ENCODE peak calls at places on chromosomes 11 and 22, in nine cellular contexts. S, Z, V, G, J, N, Q, T and Y are unnamed samples.

GRCh38 chr11:5007561-5007960 is 12.9 kb downstream of the OR51L1 start:
- DNase-seq in S (no peak), Z (no peak), V (no peak), G (no peak), J (no peak), N (peak), Q (no peak), T (no peak), Y (peak)

GRCh38 chr11:111301004-111301839 is 2.9 kb downstream of the POU2AF3 start:
- DNase-seq in S (no peak), Z (no peak), V (no peak), G (no peak), J (no peak), N (no peak), Q (no peak), T (no peak), Y (no peak)

GRCh38 chr22:47716890-47717615 is 954.6 kb downstream of the TBC1D22A start:
- DNase-seq in S (no peak), Z (no peak), V (no peak), G (no peak), J (no peak), N (no peak), Q (no peak), T (no peak), Y (no peak)

GRCh38 chr11:9973921-9974320 is 310.0 kb downstream of the SWAP70 start:
- DNase-seq in S (no peak), Z (peak), V (no peak), G (no peak), J (no peak), N (no peak), Q (no peak), T (no peak), Y (no peak)

GRCh38 chr22:28594784-28595324 is 84.8 kb downstream of the TTC28 start:
- DNase-seq in S (no peak), Z (peak), V (no peak), G (no peak), J (no peak), N (peak), Q (no peak), T (no peak), Y (peak)

GRCh38 chr11:114243461-114244372 is 52.5 kb upstream of the NNMT start:
- DNase-seq in S (no peak), Z (no peak), V (no peak), G (no peak), J (peak), N (no peak), Q (no peak), T (no peak), Y (no peak)

GRCh38 chr11:8273281-8273680 is 9.6 kb upstream of the LMO1 start:
- DNase-seq in S (no peak), Z (peak), V (no peak), G (no peak), J (no peak), N (peak), Q (no peak), T (no peak), Y (no peak)

GRCh38 chr22:28935713-28936112 is 52.3 kb downstream of the ZNRF3 start:
- DNase-seq in S (no peak), Z (no peak), V (no peak), G (no peak), J (no peak), N (no peak), Q (no peak), T (no peak), Y (no peak)

GRCh38 chr11:103883856-103884255 is 152.6 kb upstream of the DDI1 start:
- DNase-seq in S (no peak), Z (no peak), V (no peak), G (no peak), J (no peak), N (no peak), Q (no peak), T (no peak), Y (no peak)

GRCh38 chr11:26944866-26945664 is 48.8 kb upstream of the FIBIN start:
- DNase-seq in S (no peak), Z (peak), V (no peak), G (no peak), J (no peak), N (no peak), Q (no peak), T (no peak), Y (no peak)

GRCh38 chr11:9693801-9694553 is 30.1 kb downstream of the SWAP70 start:
- DNase-seq in S (no peak), Z (no peak), V (no peak), G (no peak), J (no peak), N (peak), Q (no peak), T (no peak), Y (no peak)

GRCh38 chr11:132839226-132839625 is 693.1 kb downstream of the OPCML start:
- DNase-seq in S (no peak), Z (no peak), V (no peak), G (no peak), J (no peak), N (no peak), Q (no peak), T (no peak), Y (no peak)

GRCh38 chr11:92765965-92766371 is 203.5 kb upstream of the MTNR1B start:
- DNase-seq in S (no peak), Z (peak), V (no peak), G (no peak), J (peak), N (no peak), Q (no peak), T (peak), Y (no peak)

GRCh38 chr11:45155058-45155551 is 8.7 kb downstream of the PRDM11 start:
- DNase-seq in S (no peak), Z (peak), V (peak), G (peak), J (no peak), N (no peak), Q (no peak), T (no peak), Y (no peak)

GRCh38 chr11:61769169-61769920 is 16.9 kb downstream of the MYRF start:
- DNase-seq in S (no peak), Z (peak), V (no peak), G (peak), J (no peak), N (no peak), Q (no peak), T (peak), Y (no peak)

GRCh38 chr22:41799486-41800347 is 762 bp upstream of the CCDC134 start:
- DNase-seq in S (no peak), Z (no peak), V (peak), G (no peak), J (peak), N (no peak), Q (no peak), T (no peak), Y (no peak)

GRCh38 chr11:66727883-66728759 is 895 bp downstream of the SPTBN2 start:
- DNase-seq in S (no peak), Z (no peak), V (no peak), G (no peak), J (no peak), N (no peak), Q (no peak), T (no peak), Y (no peak)

GRCh38 chr11:2929880-2930704 is 872 bp upstream of the PHLDA2 start:
- DNase-seq in S (peak), Z (peak), V (peak), G (no peak), J (no peak), N (peak), Q (peak), T (no peak), Y (peak)

GRCh38 chr11:116772443-116773202 is at the start of gene BUD13:
- DNase-seq in S (peak), Z (peak), V (peak), G (peak), J (peak), N (peak), Q (peak), T (peak), Y (peak)

GRCh38 chr22:37088108-37088605 is 21.4 kb downstream of the TMPRSS6 start:
- DNase-seq in S (no peak), Z (peak), V (no peak), G (no peak), J (no peak), N (peak), Q (no peak), T (peak), Y (no peak)

GRCh38 chr22:23632178-23632577 is at the start of gene DRICH1:
- DNase-seq in S (no peak), Z (no peak), V (no peak), G (no peak), J (no peak), N (no peak), Q (no peak), T (peak), Y (no peak)

GRCh38 chr11:100981196-100981824 is 148.3 kb downstream of the PGR start:
- DNase-seq in S (no peak), Z (no peak), V (no peak), G (peak), J (no peak), N (peak), Q (no peak), T (no peak), Y (no peak)

GRCh38 chr11:134032501-134033091 is 36.3 kb upstream of the JAM3 start:
- DNase-seq in S (no peak), Z (no peak), V (peak), G (peak), J (no peak), N (no peak), Q (no peak), T (no peak), Y (no peak)

GRCh38 chr11:122441702-122442092 is 213.8 kb upstream of the UBASH3B start:
- DNase-seq in S (no peak), Z (no peak), V (no peak), G (no peak), J (no peak), N (no peak), Q (no peak), T (no peak), Y (no peak)

GRCh38 chr11:114262681-114263509 is 33.3 kb upstream of the NNMT start:
- DNase-seq in S (no peak), Z (peak), V (no peak), G (no peak), J (peak), N (peak), Q (no peak), T (no peak), Y (no peak)

GRCh38 chr11:19259487-19260345 is 19.0 kb upstream of the E2F8 start:
- DNase-seq in S (peak), Z (peak), V (peak), G (no peak), J (peak), N (peak), Q (no peak), T (peak), Y (peak)

GRCh38 chr22:29877620-29878019 is 5.4 kb upstream of the MTMR3 start:
- DNase-seq in S (no peak), Z (peak), V (no peak), G (no peak), J (no peak), N (peak), Q (no peak), T (no peak), Y (no peak)

GRCh38 chr11:1567052-1567720 is 4.9 kb downstream of the DUSP8 start:
- DNase-seq in S (no peak), Z (no peak), V (no peak), G (no peak), J (no peak), N (no peak), Q (no peak), T (no peak), Y (no peak)

GRCh38 chr11:79174045-79175008 is 266.5 kb downstream of the TENM4 start:
- DNase-seq in S (no peak), Z (peak), V (no peak), G (peak), J (no peak), N (no peak), Q (no peak), T (no peak), Y (no peak)

GRCh38 chr11:67396587-67397398 is 4.9 kb downstream of the PPP1CA start:
- DNase-seq in S (no peak), Z (no peak), V (no peak), G (no peak), J (no peak), N (no peak), Q (no peak), T (no peak), Y (no peak)

GRCh38 chr11:2740275-2740940 is 40.6 kb upstream of the KCNQ1OT1 start:
- DNase-seq in S (no peak), Z (no peak), V (no peak), G (no peak), J (no peak), N (no peak), Q (no peak), T (no peak), Y (no peak)

GRCh38 chr11:118166641-118167040 is 9.8 kb downstream of the SCN2B start:
- DNase-seq in S (no peak), Z (no peak), V (no peak), G (no peak), J (no peak), N (no peak), Q (no peak), T (no peak), Y (no peak)

GRCh38 chr22:45818130-45819085 is 146.8 kb downstream of the ATXN10 start:
- DNase-seq in S (no peak), Z (no peak), V (no peak), G (no peak), J (peak), N (peak), Q (no peak), T (no peak), Y (no peak)

GRCh38 chr11:67611704-67612587 is 5.2 kb downstream of the NDUFV1 start:
- DNase-seq in S (no peak), Z (no peak), V (no peak), G (no peak), J (no peak), N (no peak), Q (no peak), T (no peak), Y (no peak)

GRCh38 chr11:27282806-27283205 is 80.2 kb downstream of the CCDC34 start:
- DNase-seq in S (no peak), Z (no peak), V (no peak), G (peak), J (no peak), N (no peak), Q (no peak), T (no peak), Y (no peak)

GRCh38 chr11:37108436-37109204 is 510.6 kb upstream of the RAG2 start:
- DNase-seq in S (no peak), Z (no peak), V (no peak), G (no peak), J (no peak), N (peak), Q (no peak), T (no peak), Y (no peak)

GRCh38 chr22:39308614-39309363 is 10.6 kb downstream of the RPL3 start:
- DNase-seq in S (no peak), Z (peak), V (peak), G (peak), J (no peak), N (peak), Q (no peak), T (peak), Y (no peak)

GRCh38 chr22:39311592-39312400 is 7.6 kb downstream of the RPL3 start:
- DNase-seq in S (no peak), Z (no peak), V (no peak), G (no peak), J (no peak), N (no peak), Q (no peak), T (no peak), Y (peak)

GRCh38 chr22:39306456-39307361 is 12.7 kb downstream of the RPL3 start:
- DNase-seq in S (peak), Z (no peak), V (no peak), G (no peak), J (no peak), N (no peak), Q (no peak), T (peak), Y (peak)

GRCh38 chr22:39309881-39310714 is 9.3 kb downstream of the RPL3 start:
- DNase-seq in S (no peak), Z (peak), V (no peak), G (no peak), J (no peak), N (peak), Q (no peak), T (peak), Y (peak)

DNA sequence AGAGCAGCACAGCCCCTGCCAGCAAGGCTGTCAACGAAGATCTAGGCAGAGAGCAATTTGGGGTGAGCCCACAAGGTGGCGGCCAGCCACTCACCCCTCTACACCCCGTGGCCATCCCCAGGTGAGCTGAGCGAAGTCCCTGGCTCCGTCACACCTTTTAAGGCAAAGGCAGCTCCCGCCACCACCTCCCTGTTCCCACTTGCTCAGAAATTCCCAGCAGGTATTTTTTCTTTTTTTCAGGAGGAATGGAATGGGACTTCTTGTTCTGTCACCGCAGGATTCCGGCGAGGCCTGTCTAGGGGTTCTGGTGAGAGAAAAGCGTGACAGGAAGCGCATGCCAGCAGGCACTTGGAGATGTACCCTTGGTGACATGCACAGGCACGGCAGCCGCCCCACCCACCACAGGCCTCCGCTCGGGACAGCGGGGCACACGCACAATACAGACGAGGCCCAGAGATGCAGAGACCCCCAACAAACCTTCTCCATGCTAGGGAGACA is 10.0 kb downstream of the RPL3 start:
- DNase-seq in S (no peak), Z (no peak), V (no peak), G (peak), J (no peak), N (peak), Q (no peak), T (peak), Y (no peak)
- TF ChIP-seq CTCF in S (no peak), Z (no peak), V (no peak), G (no peak), J (no peak), N (peak), Q (peak), T (peak), Y (peak)

DNA sequence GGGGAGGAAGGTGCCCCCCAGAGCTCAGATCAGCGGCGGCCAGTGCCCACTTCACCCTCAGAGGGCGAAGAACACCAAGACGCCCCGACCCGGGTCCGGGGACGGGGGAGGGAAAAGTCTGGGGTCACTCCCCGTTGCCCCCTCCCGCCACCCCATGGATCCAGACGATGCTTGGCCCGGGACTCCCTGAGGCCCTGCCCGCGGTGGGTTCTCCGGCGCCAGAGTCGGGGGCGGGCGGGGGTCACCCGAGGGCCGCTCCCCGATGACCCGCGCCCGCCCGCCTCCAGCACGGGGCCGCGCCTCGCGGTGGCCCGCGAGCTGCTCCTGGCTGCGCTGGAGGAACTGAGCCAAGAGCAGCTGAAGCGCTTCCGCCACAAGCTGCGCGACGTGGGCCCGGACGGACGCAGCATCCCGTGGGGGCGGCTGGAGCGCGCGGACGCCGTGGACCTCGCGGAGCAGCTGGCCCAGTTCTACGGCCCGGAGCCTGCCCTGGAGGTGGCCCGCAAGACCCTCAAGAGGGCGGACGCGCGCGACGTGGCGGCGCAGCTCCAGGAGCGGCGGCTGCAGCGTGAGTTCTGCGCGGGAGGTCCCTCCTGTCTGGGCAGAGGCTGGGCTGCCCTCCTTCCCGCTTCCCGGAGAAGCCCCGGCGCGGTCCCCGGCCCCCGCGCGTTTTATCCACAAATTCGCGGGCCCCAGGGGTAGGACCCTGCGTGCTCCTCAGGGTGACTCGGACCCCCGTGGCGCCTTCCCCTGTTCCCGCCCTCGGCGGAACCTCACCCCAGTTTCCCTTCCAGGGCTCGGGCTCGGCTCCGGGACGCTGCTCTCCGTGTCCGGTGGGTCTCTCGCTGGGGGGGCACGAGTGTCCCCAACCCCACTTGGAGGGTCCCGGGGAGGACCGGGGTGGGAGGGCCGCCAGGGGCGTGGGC is 1.1 kb downstream of the NLRP6 start:
- DNase-seq in S (no peak), Z (no peak), V (peak), G (no peak), J (peak), N (no peak), Q (no peak), T (no peak), Y (no peak)
- H3K4me3 ChIP-seq in S (peak), Z (no peak), V (no peak), G (no peak), J (peak), N (no peak), Q (no peak), T (no peak), Y (no peak)

DNA sequence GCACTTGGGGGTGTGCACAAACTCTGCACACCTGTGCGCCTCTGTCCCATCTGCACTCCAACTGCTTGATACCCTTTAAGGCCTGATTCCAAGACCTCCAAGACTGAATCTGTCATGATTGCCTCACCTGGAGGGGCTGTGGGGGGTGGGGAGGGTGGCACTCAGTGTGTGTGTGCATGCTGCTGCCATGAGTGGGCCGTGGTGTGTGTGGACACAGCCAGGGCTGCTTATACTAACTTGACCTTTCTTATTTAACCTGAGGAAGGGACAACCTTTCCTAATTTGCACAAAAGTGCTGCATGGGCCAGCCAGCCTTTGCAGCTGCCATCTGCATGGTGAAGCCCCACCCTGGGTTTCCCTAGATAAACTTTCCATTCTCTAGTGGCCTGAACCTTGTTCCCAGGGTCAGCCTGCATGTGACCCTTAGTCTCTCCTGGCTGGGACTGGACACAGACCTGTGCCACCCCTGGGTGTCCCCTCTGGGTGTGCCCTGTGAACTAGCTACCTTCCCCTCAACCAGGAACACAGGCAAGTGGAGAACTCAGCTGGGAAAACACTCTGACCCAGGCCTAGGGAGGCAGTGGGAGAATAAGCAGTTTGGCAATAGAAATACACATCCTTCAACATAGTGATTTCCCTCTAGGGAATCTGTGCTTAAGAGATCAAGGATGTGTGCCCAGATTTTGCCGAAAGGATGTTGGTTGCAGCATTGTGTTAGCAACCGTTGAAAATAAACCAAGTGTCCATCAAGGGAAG is 45.4 kb upstream of the DKK3 start:
- DNase-seq in S (no peak), Z (peak), V (no peak), G (no peak), J (no peak), N (no peak), Q (no peak), T (no peak), Y (no peak)
- TF ChIP-seq CTCF in S (no peak), Z (no peak), V (no peak), G (no peak), J (no peak), N (no peak), Q (no peak), T (no peak), Y (no peak)

GRCh38 chr22:26666035-26666338 is 8.6 kb downstream of the MIAT start:
- DNase-seq in S (no peak), Z (peak), V (no peak), G (no peak), J (no peak), N (no peak), Q (no peak), T (no peak), Y (no peak)
- H3K4me3 ChIP-seq in S (no peak), Z (no peak), V (no peak), G (no peak), J (no peak), N (no peak), Q (no peak), T (no peak), Y (no peak)

GRCh38 chr22:19753090-19753842 is 7.3 kb upstream of the TBX1 start:
- DNase-seq in S (no peak), Z (no peak), V (no peak), G (no peak), J (no peak), N (no peak), Q (no peak), T (no peak), Y (no peak)
- TF ChIP-seq CTCF in S (no peak), Z (no peak), V (no peak), G (no peak), J (no peak), N (peak), Q (no peak), T (no peak), Y (no peak)